ENCODE peak calls at places on chromosomes 5 and 9, in ten cellular contexts. L is lower leg skin; Q is neural progenitor cell; Y is upper lobe of right lung; M is H9; Z is stimulated activated CD4-positive, alpha-beta T cell treated with anti-CD3 and anti-CD28 coated beads, Interleukin-1b, Interleukin-23, amount 100 ng/mL, for 48 hours; F is non-pigmented ciliary epithelial cell; S is K562; W is neuronal stem cell; E is iPS-NIHi11. T is an unnamed sample.

GRCh38 chr5:175567954-175568353 is 89.6 kb downstream of the SFXN1 start:
- DNase-seq in L (no peak), Q (no peak), Y (no peak), M (no peak), Z (no peak), F (no peak), S (no peak), W (no peak), E (no peak), T (no peak)

GRCh38 chr5:89930591-89931383 is 478.8 kb downstream of the CETN3 start:
- DNase-seq in L (no peak), Q (no peak), Y (no peak), M (no peak), Z (no peak), F (peak), S (no peak), W (no peak), E (no peak), T (no peak)

GRCh38 chr5:64532657-64533056 is 26.8 kb downstream of the RGS7BP start:
- DNase-seq in L (no peak), Q (peak), Y (no peak), M (no peak), Z (no peak), F (no peak), S (no peak), W (no peak), E (peak), T (no peak)

GRCh38 chr5:15791859-15792258 is 291.9 kb downstream of the FBXL7 start:
- DNase-seq in L (no peak), Q (no peak), Y (no peak), M (no peak), Z (no peak), F (peak), S (no peak), W (no peak), E (no peak), T (no peak)

GRCh38 chr9:211557-211956 is 3.1 kb upstream of the DOCK8 start:
- DNase-seq in L (no peak), Q (no peak), Y (no peak), M (no peak), Z (no peak), F (no peak), S (no peak), W (no peak), E (no peak), T (peak)

GRCh38 chr5:71586052-71586940 is 844 bp upstream of the MCCC2 start:
- DNase-seq in L (no peak), Q (no peak), Y (no peak), M (no peak), Z (peak), F (no peak), S (peak), W (no peak), E (peak), T (no peak)

GRCh38 chr5:88724201-88724600 is 158.8 kb downstream of the MEF2C start:
- DNase-seq in L (no peak), Q (no peak), Y (no peak), M (no peak), Z (no peak), F (no peak), S (no peak), W (no peak), E (no peak), T (no peak)

GRCh38 chr9:89654025-89654662 is 49.3 kb downstream of the GADD45G start:
- DNase-seq in L (peak), Q (no peak), Y (peak), M (peak), Z (no peak), F (no peak), S (no peak), W (no peak), E (peak), T (no peak)

GRCh38 chr5:23433534-23434306 is 73.7 kb upstream of the PRDM9 start:
- DNase-seq in L (no peak), Q (no peak), Y (no peak), M (no peak), Z (no peak), F (no peak), S (no peak), W (no peak), E (no peak), T (no peak)

GRCh38 chr9:109467936-109468335 is 30.2 kb downstream of the PTPN3 start:
- DNase-seq in L (no peak), Q (peak), Y (no peak), M (no peak), Z (no peak), F (no peak), S (no peak), W (no peak), E (no peak), T (no peak)

GRCh38 chr9:79362100-79363081 is 209.4 kb upstream of the TLE4 start:
- DNase-seq in L (no peak), Q (no peak), Y (no peak), M (peak), Z (no peak), F (no peak), S (no peak), W (no peak), E (peak), T (no peak)